ENCODE peak calls at places on chromosome 9, in four cellular contexts. T is HCT116, L is AG08396, Z is fibroblast of lung. X is an unnamed sample.

GRCh38 chr9:91465420-91465819 is 41.8 kb upstream of the NFIL3 start:
- DNase-seq in T (no peak), L (no peak), Z (peak), X (no peak)

GRCh38 chr9:347667-348292 is 133.1 kb downstream of the DOCK8 start:
- DNase-seq in T (peak), L (peak), Z (peak), X (no peak)

GRCh38 chr9:74672237-74672636 is 175.1 kb downstream of the RORB start:
- DNase-seq in T (no peak), L (no peak), Z (no peak), X (no peak)

GRCh38 chr9:4921449-4921848 is 63.6 kb upstream of the JAK2 start:
- DNase-seq in T (no peak), L (no peak), Z (no peak), X (no peak)

GRCh38 chr9:129109952-129110739 is 447 bp downstream of the CRAT start:
- DNase-seq in T (no peak), L (peak), Z (no peak), X (peak)

GRCh38 chr9:120439147-120439546 is 140.8 kb downstream of the CDK5RAP2 start:
- DNase-seq in T (no peak), L (no peak), Z (no peak), X (peak)

GRCh38 chr9:124780757-124781151 is 3.8 kb downstream of the OLFML2A start:
- DNase-seq in T (no peak), L (no peak), Z (no peak), X (no peak)

GRCh38 chr9:126673689-126674364 is 60.1 kb downstream of the LMX1B start:
- DNase-seq in T (no peak), L (no peak), Z (peak), X (no peak)

GRCh38 chr9:81874926-81875325 is 53.3 kb upstream of the SPATA31D4 start:
- DNase-seq in T (no peak), L (peak), Z (peak), X (no peak)

GRCh38 chr9:98288876-98289275 is 33.4 kb upstream of the TBC1D2 start:
- DNase-seq in T (no peak), L (no peak), Z (no peak), X (no peak)

GRCh38 chr9:112061152-112061740 is 113.9 kb downstream of the SUSD1 start:
- DNase-seq in T (peak), L (peak), Z (peak), X (no peak)

GRCh38 chr9:136052991-136053756 is 41.9 kb downstream of the NACC2 start:
- DNase-seq in T (no peak), L (no peak), Z (peak), X (no peak)

GRCh38 chr9:34437006-34437925 is 21.1 kb downstream of the FAM219A start:
- DNase-seq in T (peak), L (peak), Z (peak), X (peak)

GRCh38 chr9:131685753-131686706 is 53.8 kb downstream of the RAPGEF1 start:
- DNase-seq in T (no peak), L (no peak), Z (no peak), X (no peak)

GRCh38 chr9:113611461-113612215 is 148.1 kb downstream of the RGS3 start:
- DNase-seq in T (no peak), L (no peak), Z (no peak), X (no peak)

GRCh38 chr9:137076636-137077009 is 694 bp upstream of the UAP1L1 start:
- DNase-seq in T (no peak), L (no peak), Z (no peak), X (no peak)

GRCh38 chr9:132247942-132248341 is 86.1 kb downstream of the NTNG2 start:
- DNase-seq in T (no peak), L (no peak), Z (no peak), X (no peak)

GRCh38 chr9:83538172-83538889 is at the start of gene FRMD3:
- DNase-seq in T (peak), L (peak), Z (peak), X (no peak)

GRCh38 chr9:77094150-77094549 is 74.7 kb downstream of the FOXB2 start:
- DNase-seq in T (no peak), L (no peak), Z (no peak), X (no peak)

GRCh38 chr9:68739631-68740174 is 34.7 kb downstream of the PIP5K1B start:
- DNase-seq in T (no peak), L (no peak), Z (no peak), X (no peak)

GRCh38 chr9:128887914-128888350 is 6.0 kb downstream of the LRRC8A start:
- DNase-seq in T (no peak), L (no peak), Z (peak), X (no peak)

GRCh38 chr9:71987471-71988371 is 72.7 kb downstream of the C9orf57 start:
- DNase-seq in T (no peak), L (no peak), Z (peak), X (no peak)

GRCh38 chr9:70639853-70640814 is 225.7 kb upstream of the KLF9 start:
- DNase-seq in T (peak), L (peak), Z (peak), X (no peak)

GRCh38 chr9:87497080-87497603 is 525 bp upstream of the DAPK1 start:
- DNase-seq in T (no peak), L (no peak), Z (no peak), X (no peak)

GRCh38 chr9:95989304-95989703 is 113.8 kb downstream of the ERCC6L2 start:
- DNase-seq in T (no peak), L (no peak), Z (no peak), X (no peak)

GRCh38 chr9:79615038-79615437 is 43.3 kb downstream of the TLE4 start:
- DNase-seq in T (no peak), L (no peak), Z (no peak), X (no peak)

GRCh38 chr9:100639851-100640250 is 62.0 kb downstream of the CAVIN4 start:
- DNase-seq in T (no peak), L (no peak), Z (no peak), X (no peak)

GRCh38 chr9:117412841-117413240 is 2.0 kb downstream of the ASTN2 start:
- DNase-seq in T (no peak), L (peak), Z (no peak), X (no peak)

GRCh38 chr9:94560237-94560636 is 5.4 kb downstream of the PCAT7 start:
- DNase-seq in T (no peak), L (no peak), Z (peak), X (no peak)

GRCh38 chr9:138118601-138119071 is 241.1 kb downstream of the CACNA1B start:
- DNase-seq in T (no peak), L (no peak), Z (no peak), X (no peak)